ENCODE peak calls at places on chromosomes 7 and 10, in seven cellular contexts. One of them, this sample, is unnamed.

GRCh38 chr7:116780966-116781365 is 81.4 kb upstream of the CAPZA2 start:
- DNase-seq in A673: no peak
- DNase-seq in pancreas: peak
- DNase-seq in effector memory CD4-positive, alpha-beta T cell: no peak
- DNase-seq in IMR-90: no peak
- DNase-seq in Panc1: no peak
- DNase-seq in fibroblast of mammary gland: no peak
- DNase-seq in this sample: peak

GRCh38 chr10:79411546-79412495 is 33.6 kb downstream of the ZCCHC24 start:
- DNase-seq in fibroblast of mammary gland: no peak
- DNase-seq in IMR-90: no peak
- DNase-seq in effector memory CD4-positive, alpha-beta T cell: no peak
- DNase-seq in Panc1: no peak
- DNase-seq in pancreas: no peak
- DNase-seq in A673: no peak
- DNase-seq in this sample: no peak

GRCh38 chr10:113517165-113517892 is 35.5 kb upstream of the HABP2 start:
- DNase-seq in IMR-90: no peak
- DNase-seq in effector memory CD4-positive, alpha-beta T cell: no peak
- DNase-seq in Panc1: no peak
- DNase-seq in fibroblast of mammary gland: no peak
- DNase-seq in pancreas: no peak
- DNase-seq in A673: no peak
- DNase-seq in this sample: no peak

GRCh38 chr10:110566472-110567200 is 859 bp upstream of the SMC3 start:
- DNase-seq in IMR-90: no peak
- DNase-seq in Panc1: no peak
- DNase-seq in A673: peak
- DNase-seq in fibroblast of mammary gland: no peak
- DNase-seq in pancreas: no peak
- DNase-seq in effector memory CD4-positive, alpha-beta T cell: no peak
- DNase-seq in this sample: no peak

GRCh38 chr7:103821105-103821504 is 168.4 kb downstream of the RELN start:
- DNase-seq in Panc1: no peak
- DNase-seq in A673: no peak
- DNase-seq in pancreas: no peak
- DNase-seq in IMR-90: no peak
- DNase-seq in effector memory CD4-positive, alpha-beta T cell: no peak
- DNase-seq in fibroblast of mammary gland: no peak
- DNase-seq in this sample: no peak

GRCh38 chr10:91493313-91493712 is 83.2 kb downstream of the HECTD2 start:
- DNase-seq in effector memory CD4-positive, alpha-beta T cell: no peak
- DNase-seq in IMR-90: peak
- DNase-seq in pancreas: no peak
- DNase-seq in A673: peak
- DNase-seq in Panc1: no peak
- DNase-seq in fibroblast of mammary gland: peak
- DNase-seq in this sample: peak

GRCh38 chr7:28903779-28904538 is 54.2 kb downstream of the TRIL start:
- DNase-seq in IMR-90: no peak
- DNase-seq in A673: no peak
- DNase-seq in Panc1: no peak
- DNase-seq in effector memory CD4-positive, alpha-beta T cell: no peak
- DNase-seq in fibroblast of mammary gland: peak
- DNase-seq in pancreas: no peak
- DNase-seq in this sample: no peak

GRCh38 chr10:12394236-12395033 is 45.1 kb downstream of the CAMK1D start:
- DNase-seq in effector memory CD4-positive, alpha-beta T cell: no peak
- DNase-seq in IMR-90: peak
- DNase-seq in pancreas: no peak
- DNase-seq in Panc1: no peak
- DNase-seq in A673: no peak
- DNase-seq in fibroblast of mammary gland: peak
- DNase-seq in this sample: no peak

GRCh38 chr10:112851582-112851981 is 98.5 kb upstream of the TCF7L2 start:
- DNase-seq in Panc1: no peak
- DNase-seq in A673: no peak
- DNase-seq in pancreas: no peak
- DNase-seq in IMR-90: no peak
- DNase-seq in effector memory CD4-positive, alpha-beta T cell: no peak
- DNase-seq in fibroblast of mammary gland: no peak
- DNase-seq in this sample: no peak

GRCh38 chr10:107546239-107546638 is 381.7 kb upstream of the SORCS1 start:
- DNase-seq in Panc1: no peak
- DNase-seq in A673: peak
- DNase-seq in effector memory CD4-positive, alpha-beta T cell: no peak
- DNase-seq in fibroblast of mammary gland: peak
- DNase-seq in pancreas: no peak
- DNase-seq in IMR-90: peak
- DNase-seq in this sample: peak

GRCh38 chr7:6172331-6173295 is 99.8 kb downstream of the CYTH3 start:
- DNase-seq in effector memory CD4-positive, alpha-beta T cell: no peak
- DNase-seq in IMR-90: peak
- DNase-seq in pancreas: no peak
- DNase-seq in Panc1: no peak
- DNase-seq in A673: no peak
- DNase-seq in fibroblast of mammary gland: peak
- DNase-seq in this sample: no peak

GRCh38 chr7:102089175-102090098 is 197.2 kb upstream of the SH2B2 start:
- DNase-seq in pancreas: no peak
- DNase-seq in A673: no peak
- DNase-seq in IMR-90: no peak
- DNase-seq in effector memory CD4-positive, alpha-beta T cell: no peak
- DNase-seq in fibroblast of mammary gland: no peak
- DNase-seq in Panc1: no peak
- DNase-seq in this sample: peak

GRCh38 chr7:111392976-111393762 is 169.1 kb downstream of the IMMP2L start:
- DNase-seq in fibroblast of mammary gland: peak
- DNase-seq in IMR-90: peak
- DNase-seq in A673: peak
- DNase-seq in Panc1: no peak
- DNase-seq in pancreas: no peak
- DNase-seq in effector memory CD4-positive, alpha-beta T cell: no peak
- DNase-seq in this sample: no peak

GRCh38 chr10:28327494-28327886 is 24.6 kb upstream of the MPP7 start:
- DNase-seq in IMR-90: peak
- DNase-seq in Panc1: no peak
- DNase-seq in fibroblast of mammary gland: peak
- DNase-seq in A673: no peak
- DNase-seq in pancreas: no peak
- DNase-seq in effector memory CD4-positive, alpha-beta T cell: no peak
- DNase-seq in this sample: peak

GRCh38 chr7:73822319-73823173 is 8.2 kb upstream of the CLDN4 start:
- DNase-seq in fibroblast of mammary gland: peak
- DNase-seq in A673: no peak
- DNase-seq in pancreas: no peak
- DNase-seq in IMR-90: peak
- DNase-seq in effector memory CD4-positive, alpha-beta T cell: no peak
- DNase-seq in Panc1: peak
- DNase-seq in this sample: peak

GRCh38 chr10:72889391-72889831 is 4.1 kb upstream of the OIT3 start:
- DNase-seq in A673: peak
- DNase-seq in effector memory CD4-positive, alpha-beta T cell: no peak
- DNase-seq in Panc1: no peak
- DNase-seq in IMR-90: peak
- DNase-seq in pancreas: no peak
- DNase-seq in fibroblast of mammary gland: peak
- DNase-seq in this sample: peak

GRCh38 chr10:988667-989545 is 672 bp downstream of the GTPBP4 start:
- DNase-seq in effector memory CD4-positive, alpha-beta T cell: peak
- DNase-seq in fibroblast of mammary gland: peak
- DNase-seq in A673: no peak
- DNase-seq in Panc1: no peak
- DNase-seq in IMR-90: peak
- DNase-seq in pancreas: no peak
- DNase-seq in this sample: peak

GRCh38 chr7:55308186-55308929 is 56.8 kb upstream of the LANCL2 start:
- DNase-seq in Panc1: no peak
- DNase-seq in A673: no peak
- DNase-seq in fibroblast of mammary gland: peak
- DNase-seq in IMR-90: peak
- DNase-seq in effector memory CD4-positive, alpha-beta T cell: no peak
- DNase-seq in pancreas: no peak
- DNase-seq in this sample: no peak

GRCh38 chr10:71598673-71599072 is 120.9 kb downstream of the C10orf105 start:
- DNase-seq in pancreas: peak
- DNase-seq in IMR-90: no peak
- DNase-seq in A673: peak
- DNase-seq in fibroblast of mammary gland: peak
- DNase-seq in Panc1: no peak
- DNase-seq in effector memory CD4-positive, alpha-beta T cell: no peak
- DNase-seq in this sample: no peak

GRCh38 chr7:158495780-158496179 is 91.8 kb downstream of the PTPRN2 start:
- DNase-seq in fibroblast of mammary gland: peak
- DNase-seq in IMR-90: no peak
- DNase-seq in effector memory CD4-positive, alpha-beta T cell: no peak
- DNase-seq in pancreas: no peak
- DNase-seq in A673: peak
- DNase-seq in Panc1: no peak
- DNase-seq in this sample: peak

GRCh38 chr7:12927635-12928434 is 240.4 kb downstream of the ARL4A start:
- DNase-seq in fibroblast of mammary gland: no peak
- DNase-seq in pancreas: no peak
- DNase-seq in Panc1: no peak
- DNase-seq in IMR-90: no peak
- DNase-seq in A673: no peak
- DNase-seq in effector memory CD4-positive, alpha-beta T cell: no peak
- DNase-seq in this sample: no peak

GRCh38 chr7:27171636-27172387 is 2.3 kb downstream of the HOXA10 start:
- DNase-seq in effector memory CD4-positive, alpha-beta T cell: no peak
- DNase-seq in IMR-90: no peak
- DNase-seq in A673: no peak
- DNase-seq in Panc1: no peak
- DNase-seq in fibroblast of mammary gland: peak
- DNase-seq in pancreas: no peak
- DNase-seq in this sample: no peak
- H3K4me3 ChIP-seq in effector memory CD4-positive, alpha-beta T cell: no peak
- H3K4me3 ChIP-seq in IMR-90: no peak
- H3K4me3 ChIP-seq in A673: no peak
- H3K4me3 ChIP-seq in Panc1: no peak
- H3K4me3 ChIP-seq in fibroblast of mammary gland: peak
- H3K4me3 ChIP-seq in pancreas: no peak
- H3K4me3 ChIP-seq in this sample: no peak

GRCh38 chr10:64346391-64346790 is 825.2 kb downstream of the REEP3 start:
- DNase-seq in pancreas: no peak
- DNase-seq in Panc1: no peak
- DNase-seq in IMR-90: no peak
- DNase-seq in effector memory CD4-positive, alpha-beta T cell: no peak
- DNase-seq in A673: no peak
- DNase-seq in fibroblast of mammary gland: no peak
- DNase-seq in this sample: no peak
- H3K4me3 ChIP-seq in pancreas: no peak
- H3K4me3 ChIP-seq in Panc1: no peak
- H3K4me3 ChIP-seq in IMR-90: no peak
- H3K4me3 ChIP-seq in effector memory CD4-positive, alpha-beta T cell: no peak
- H3K4me3 ChIP-seq in A673: no peak
- H3K4me3 ChIP-seq in fibroblast of mammary gland: no peak
- H3K4me3 ChIP-seq in this sample: no peak

GRCh38 chr10:51860257-51860656 is 160.9 kb upstream of the CSTF2T start:
- DNase-seq in effector memory CD4-positive, alpha-beta T cell: no peak
- DNase-seq in Panc1: no peak
- DNase-seq in pancreas: no peak
- DNase-seq in IMR-90: peak
- DNase-seq in A673: no peak
- DNase-seq in fibroblast of mammary gland: peak
- DNase-seq in this sample: peak
- H3K4me3 ChIP-seq in effector memory CD4-positive, alpha-beta T cell: no peak
- H3K4me3 ChIP-seq in Panc1: no peak
- H3K4me3 ChIP-seq in pancreas: no peak
- H3K4me3 ChIP-seq in IMR-90: no peak
- H3K4me3 ChIP-seq in A673: no peak
- H3K4me3 ChIP-seq in fibroblast of mammary gland: no peak
- H3K4me3 ChIP-seq in this sample: no peak

DNA sequence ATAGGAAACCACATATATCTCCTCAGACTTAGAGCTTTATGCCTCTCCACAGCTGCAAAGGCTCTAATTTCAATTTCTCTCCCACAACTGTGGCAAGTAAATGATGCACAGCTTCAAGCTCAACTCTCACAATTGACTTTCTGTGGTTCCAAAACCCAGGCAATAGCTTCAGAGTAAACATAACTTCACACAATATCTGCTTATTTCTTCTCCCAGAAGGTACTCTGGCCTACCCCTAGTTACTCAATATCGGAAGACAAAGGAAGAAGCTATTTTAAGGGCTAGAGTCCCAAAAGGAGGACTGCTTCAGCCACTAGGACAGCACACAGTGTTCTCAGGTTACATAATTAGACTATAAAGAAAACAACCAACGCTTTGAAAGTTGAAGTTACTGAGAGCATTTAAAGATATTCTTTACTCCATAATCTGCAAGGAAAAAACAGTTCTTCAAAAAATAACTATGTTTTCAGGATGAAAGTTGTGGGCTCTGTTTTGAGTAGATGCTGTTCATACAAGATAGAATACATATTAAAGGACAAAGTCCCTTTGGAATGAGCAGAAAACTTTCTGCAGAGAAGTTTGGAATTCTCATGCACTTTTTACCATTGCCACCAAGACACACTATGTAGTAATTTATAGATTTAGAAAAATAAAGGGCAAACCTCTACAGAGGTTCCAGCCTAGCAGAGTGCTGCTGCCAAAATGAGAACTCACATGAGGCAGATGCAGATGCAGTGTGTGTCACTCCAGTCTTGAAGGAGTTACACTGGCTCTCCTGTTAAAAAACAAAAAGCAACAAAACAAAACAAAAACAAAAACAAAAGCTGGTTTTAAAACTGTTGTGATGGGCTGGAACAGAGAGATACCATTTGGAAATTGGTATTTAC is 81.8 kb downstream of the NT5C2 start:
- DNase-seq in A673: peak
- DNase-seq in Panc1: no peak
- DNase-seq in pancreas: no peak
- DNase-seq in fibroblast of mammary gland: peak
- DNase-seq in IMR-90: peak
- DNase-seq in effector memory CD4-positive, alpha-beta T cell: no peak
- DNase-seq in this sample: no peak
- H3K4me3 ChIP-seq in A673: peak
- H3K4me3 ChIP-seq in Panc1: no peak
- H3K4me3 ChIP-seq in pancreas: no peak
- H3K4me3 ChIP-seq in fibroblast of mammary gland: no peak
- H3K4me3 ChIP-seq in IMR-90: no peak
- H3K4me3 ChIP-seq in effector memory CD4-positive, alpha-beta T cell: no peak
- H3K4me3 ChIP-seq in this sample: no peak

GRCh38 chr7:92830532-92831110 is 5.8 kb downstream of the CDK6 start:
- DNase-seq in fibroblast of mammary gland: no peak
- DNase-seq in pancreas: no peak
- DNase-seq in IMR-90: peak
- DNase-seq in A673: no peak
- DNase-seq in Panc1: no peak
- DNase-seq in effector memory CD4-positive, alpha-beta T cell: no peak
- DNase-seq in this sample: peak
- H3K4me3 ChIP-seq in fibroblast of mammary gland: no peak
- H3K4me3 ChIP-seq in pancreas: no peak
- H3K4me3 ChIP-seq in IMR-90: peak
- H3K4me3 ChIP-seq in A673: no peak
- H3K4me3 ChIP-seq in Panc1: peak
- H3K4me3 ChIP-seq in effector memory CD4-positive, alpha-beta T cell: no peak
- H3K4me3 ChIP-seq in this sample: no peak